ENCODE peak calls at places on chromosomes 1 and 21, in four cellular contexts. One of them, this sample, is unnamed.

GRCh38 chr1:115090956-115091355 is 1.7 kb upstream of the TSPAN2 start:
- DNase-seq in IMR-90: no peak
- DNase-seq in H9: no peak
- DNase-seq in H1: no peak
- DNase-seq in this sample: no peak

GRCh38 chr21:44817914-44818635 is at the start of gene SUMO3:
- DNase-seq in IMR-90: peak; percentile 76
- DNase-seq in H9: peak; percentile 74
- DNase-seq in H1: peak; percentile 90
- DNase-seq in this sample: peak; percentile 84

GRCh38 chr1:179591592-179592580 is at the start of gene TDRD5:
- DNase-seq in IMR-90: no peak
- DNase-seq in H9: peak; percentile 86
- DNase-seq in H1: peak; percentile 85
- DNase-seq in this sample: peak; percentile 52

GRCh38 chr1:100449477-100449876 is 88.5 kb upstream of the GPR88 start:
- DNase-seq in IMR-90: no peak
- DNase-seq in H9: no peak
- DNase-seq in H1: no peak
- DNase-seq in this sample: no peak

GRCh38 chr1:211548321-211549091 is 30.5 kb downstream of the SLC30A1 start:
- DNase-seq in IMR-90: no peak
- DNase-seq in H9: peak; percentile 56
- DNase-seq in H1: no peak
- DNase-seq in this sample: peak; percentile 78

GRCh38 chr1:37303884-37304574 is 170.4 kb upstream of the ZC3H12A start:
- DNase-seq in IMR-90: no peak
- DNase-seq in H9: no peak
- DNase-seq in H1: no peak
- DNase-seq in this sample: no peak

GRCh38 chr21:28636988-28637691 is 355.5 kb downstream of the LTN1 start:
- DNase-seq in IMR-90: peak; percentile 94
- DNase-seq in H9: no peak
- DNase-seq in H1: no peak
- DNase-seq in this sample: no peak

GRCh38 chr1:185463011-185463410 is 146.0 kb upstream of the IVNS1ABP start:
- DNase-seq in IMR-90: no peak
- DNase-seq in H9: no peak
- DNase-seq in H1: no peak
- DNase-seq in this sample: no peak

GRCh38 chr1:198143797-198144196 is 13.0 kb upstream of the NEK7 start:
- DNase-seq in IMR-90: no peak
- DNase-seq in H9: no peak
- DNase-seq in H1: no peak
- DNase-seq in this sample: no peak

GRCh38 chr1:110916669-110917306 is 43.8 kb downstream of the CD53 start:
- DNase-seq in IMR-90: peak; percentile 19
- DNase-seq in H9: no peak
- DNase-seq in H1: no peak
- DNase-seq in this sample: peak; percentile 30

GRCh38 chr1:17010601-17011438 is 908 bp downstream of the ATP13A2 start:
- DNase-seq in IMR-90: peak; percentile 13
- DNase-seq in H9: no peak
- DNase-seq in H1: no peak
- DNase-seq in this sample: peak; percentile 27

GRCh38 chr1:212688338-212689047 is 11.1 kb downstream of the BATF3 start:
- DNase-seq in IMR-90: peak; percentile 59
- DNase-seq in H9: peak; percentile 8
- DNase-seq in H1: no peak
- DNase-seq in this sample: no peak

GRCh38 chr1:8448906-8449661 is 131.2 kb downstream of the SLC45A1 start:
- DNase-seq in IMR-90: peak; percentile 63
- DNase-seq in H9: no peak
- DNase-seq in H1: no peak
- DNase-seq in this sample: no peak

GRCh38 chr1:182629674-182630073 is 25.5 kb upstream of the RGS16 start:
- DNase-seq in IMR-90: no peak
- DNase-seq in H9: no peak
- DNase-seq in H1: no peak
- DNase-seq in this sample: no peak

GRCh38 chr21:44569861-44570517 is 3.5 kb upstream of the KRTAP10-4 start:
- DNase-seq in IMR-90: no peak
- DNase-seq in H9: no peak
- DNase-seq in H1: no peak
- DNase-seq in this sample: no peak

GRCh38 chr1:156839426-156840109 is 19.3 kb downstream of the INSRR start:
- DNase-seq in IMR-90: no peak
- DNase-seq in H9: no peak
- DNase-seq in H1: no peak
- DNase-seq in this sample: peak; percentile 69

GRCh38 chr1:54976747-54977146 is 3.7 kb upstream of the TMEM61 start:
- DNase-seq in IMR-90: no peak
- DNase-seq in H9: no peak
- DNase-seq in H1: no peak
- DNase-seq in this sample: no peak

GRCh38 chr1:8831329-8831728 is 13.9 kb upstream of the RERE start:
- DNase-seq in IMR-90: no peak
- DNase-seq in H9: no peak
- DNase-seq in H1: no peak
- DNase-seq in this sample: peak; percentile 51

GRCh38 chr1:87329051-87329755 is 523 bp downstream of the LMO4 start:
- DNase-seq in IMR-90: peak; percentile 33
- DNase-seq in H9: peak; percentile 40
- DNase-seq in H1: peak; percentile 53
- DNase-seq in this sample: peak; percentile 77

GRCh38 chr1:11031624-11032262 is 15.3 kb downstream of the MASP2 start:
- DNase-seq in IMR-90: no peak
- DNase-seq in H9: no peak
- DNase-seq in H1: peak; percentile 40
- DNase-seq in this sample: no peak

GRCh38 chr1:20644416-20644815 is 11.2 kb downstream of the PINK1 start:
- DNase-seq in IMR-90: no peak
- DNase-seq in H9: no peak
- DNase-seq in H1: no peak
- DNase-seq in this sample: no peak

GRCh38 chr1:8529901-8530300 is 212.0 kb downstream of the SLC45A1 start:
- DNase-seq in IMR-90: no peak
- DNase-seq in H9: no peak
- DNase-seq in H1: no peak
- DNase-seq in this sample: no peak

GRCh38 chr1:21284206-21285137 is 5.8 kb downstream of the ECE1 start:
- DNase-seq in IMR-90: no peak
- DNase-seq in H9: no peak
- DNase-seq in H1: no peak
- DNase-seq in this sample: no peak

GRCh38 chr21:42495765-42496119 is 282 bp downstream of the RSPH1 start:
- DNase-seq in IMR-90: peak; percentile 16
- DNase-seq in H9: no peak
- DNase-seq in H1: no peak
- DNase-seq in this sample: no peak

GRCh38 chr1:80218112-80218511 is 1211.6 kb upstream of the ADGRL4 start:
- DNase-seq in IMR-90: peak; percentile 59
- DNase-seq in H9: no peak
- DNase-seq in H1: no peak
- DNase-seq in this sample: peak; percentile 75

GRCh38 chr1:227766015-227766634 is 30.9 kb downstream of the SNAP47 start:
- DNase-seq in IMR-90: peak; percentile 33
- DNase-seq in H9: no peak
- DNase-seq in H1: no peak
- DNase-seq in this sample: no peak

GRCh38 chr1:116232989-116233514 is 121.9 kb downstream of the MAB21L3 start:
- DNase-seq in IMR-90: no peak
- DNase-seq in H9: no peak
- DNase-seq in H1: no peak
- DNase-seq in this sample: peak; percentile 45
- H2BK15ac ChIP-seq in IMR-90: no peak overlapping the region
- H2BK15ac ChIP-seq in H9: no peak overlapping the region
- H2BK15ac ChIP-seq in H1: peak overlapping the region; percentile 29
- H2BK15ac ChIP-seq in this sample: no peak overlapping the region

DNA sequence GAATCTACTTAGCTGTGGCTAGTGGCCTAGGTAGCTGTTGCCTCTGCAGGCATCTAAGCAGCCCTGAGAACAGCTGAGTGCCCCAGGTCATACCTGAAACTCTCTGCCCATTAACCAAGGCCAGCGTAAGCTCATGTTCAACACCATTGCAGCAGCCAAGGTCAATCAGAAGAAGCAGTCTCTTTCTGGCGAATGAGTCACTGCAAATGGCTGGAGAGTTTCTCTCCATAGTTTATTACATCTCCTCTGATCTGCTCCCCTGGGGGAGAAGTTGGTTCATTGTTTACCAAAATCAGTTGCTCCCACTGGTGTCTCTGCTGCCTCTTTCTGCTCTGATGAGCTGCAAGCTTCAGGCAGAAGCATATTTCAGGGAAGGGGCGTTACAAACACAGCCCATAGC is 6.9 kb upstream of the BCL9 start:
- DNase-seq in IMR-90: peak; percentile 26
- DNase-seq in H9: no peak
- DNase-seq in H1: no peak
- DNase-seq in this sample: peak; percentile 44
- H3K56ac ChIP-seq in IMR-90: no peak overlapping the region
- H3K56ac ChIP-seq in H9: no peak overlapping the region
- H3K56ac ChIP-seq in H1: no peak overlapping the region
- H3K56ac ChIP-seq in this sample: no peak overlapping the region

GRCh38 chr1:107138767-107139445 is 1.9 kb upstream of the NTNG1 start:
- DNase-seq in IMR-90: peak; percentile 13
- DNase-seq in H9: no peak
- DNase-seq in H1: no peak
- DNase-seq in this sample: peak; percentile 43
- H3K4me2 ChIP-seq in IMR-90: no peak overlapping the region
- H3K4me2 ChIP-seq in H9: peak overlapping the region; percentile 95
- H3K4me2 ChIP-seq in H1: peak overlapping the region; percentile 97
- H3K4me2 ChIP-seq in this sample: no peak overlapping the region

GRCh38 chr1:204301171-204301957 is 58.4 kb downstream of the PLEKHA6 start:
- DNase-seq in IMR-90: no peak
- DNase-seq in H9: no peak
- DNase-seq in H1: no peak
- DNase-seq in this sample: no peak
- H2BK15ac ChIP-seq in IMR-90: no peak overlapping the region
- H2BK15ac ChIP-seq in H9: no peak overlapping the region
- H2BK15ac ChIP-seq in H1: no peak overlapping the region
- H2BK15ac ChIP-seq in this sample: no peak overlapping the region

This sample was measured in mesendoderm.